ENCODE peak calls at places on chromosomes 13 and 19, in four cellular contexts. W is heart left ventricle, K is lower leg skin, Q is Peyer's patch. J is an unnamed sample.

GRCh38 chr19:48968813-48969218 is 3.7 kb downstream of the FTL start:
- DNase-seq in W (no peak), Q (no peak), K (no peak), J (no peak)

GRCh38 chr13:58313219-58313618 is 681.7 kb downstream of the PCDH17 start:
- DNase-seq in W (no peak), Q (no peak), K (no peak), J (no peak)

GRCh38 chr19:17915940-17916593 is 16.7 kb upstream of the CCDC124 start:
- DNase-seq in Q (no peak), W (no peak), K (no peak), J (no peak)

GRCh38 chr13:22455036-22455435 is 725.7 kb upstream of the SGCG start:
- DNase-seq in K (no peak), Q (no peak), W (no peak), J (no peak)

GRCh38 chr13:100473087-100473486 is 115.5 kb downstream of the GGACT start:
- DNase-seq in W (no peak), K (no peak), Q (no peak), J (no peak)

GRCh38 chr13:39274926-39275325 is 236.7 kb downstream of the NHLRC3 start:
- DNase-seq in W (no peak), K (no peak), Q (no peak), J (no peak)

GRCh38 chr13:111338841-111339240 is 18.4 kb downstream of the TEX29 start:
- DNase-seq in Q (no peak), K (no peak), W (no peak), J (no peak)

GRCh38 chr13:114064516-114065140 is 67.8 kb downstream of the RASA3 start:
- DNase-seq in W (peak), Q (no peak), K (no peak), J (no peak)

GRCh38 chr19:33441277-33441699 is 67.8 kb downstream of the CEBPG start:
- DNase-seq in Q (no peak), K (no peak), W (peak), J (no peak)

GRCh38 chr19:33320636-33321035 is 18.3 kb upstream of the CEBPA start:
- DNase-seq in W (no peak), Q (no peak), K (no peak), J (no peak)

GRCh38 chr19:57708641-57709354 is at the start of gene ZNF154:
- DNase-seq in Q (peak), W (no peak), K (no peak), J (no peak)

GRCh38 chr19:10277795-10278583 is 7.1 kb downstream of the ICAM1 start:
- DNase-seq in K (no peak), Q (no peak), W (no peak), J (no peak)

GRCh38 chr13:113041293-113041690 is 64.3 kb upstream of the F7 start:
- DNase-seq in K (no peak), W (peak), Q (no peak), J (no peak)

GRCh38 chr13:48852911-48853310 is 122.8 kb upstream of the FNDC3A start:
- DNase-seq in K (no peak), Q (no peak), W (no peak), J (no peak)

DNA sequence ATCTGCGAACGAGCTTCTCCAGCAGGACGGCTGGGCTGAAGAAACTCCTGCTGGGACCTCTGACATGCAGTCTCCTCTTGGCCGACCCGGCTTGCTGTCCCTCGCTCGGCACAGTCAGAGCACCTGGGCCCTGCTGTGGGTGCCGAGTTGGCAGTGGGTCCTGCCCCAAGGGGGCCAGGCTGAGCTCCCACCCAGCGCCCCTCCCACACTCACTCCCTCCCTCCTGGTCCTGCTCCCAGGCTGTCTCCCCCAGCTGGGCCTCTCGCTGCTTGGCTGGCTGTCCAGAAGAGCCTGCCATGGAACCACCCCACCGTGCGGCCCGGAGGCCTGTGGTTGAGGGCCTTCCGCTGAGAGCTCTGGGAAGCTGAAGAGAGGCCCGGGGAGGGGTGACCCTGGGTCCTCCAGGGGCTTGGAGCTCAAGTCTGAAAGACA is 6.0 kb downstream of the AKT2 start:
- DNase-seq in Q (no peak), K (no peak), W (peak), J (no peak)
- H3K4me3 ChIP-seq in Q (no peak), K (no peak), W (peak), J (no peak)

GRCh38 chr19:29326351-29326750 is 113.4 kb upstream of the UQCRFS1 start:
- DNase-seq in W (no peak), K (no peak), Q (no peak), J (no peak)

GRCh38 chr19:29326849-29327840 is 114.2 kb upstream of the UQCRFS1 start:
- DNase-seq in Q (no peak), W (no peak), K (no peak), J (no peak)

GRCh38 chr19:29324717-29325116 is 111.8 kb upstream of the UQCRFS1 start:
- DNase-seq in Q (no peak), W (no peak), K (no peak), J (no peak)

GRCh38 chr19:29323972-29324680 is 111.2 kb upstream of the UQCRFS1 start:
- DNase-seq in Q (no peak), K (peak), W (no peak), J (no peak)

DNA sequence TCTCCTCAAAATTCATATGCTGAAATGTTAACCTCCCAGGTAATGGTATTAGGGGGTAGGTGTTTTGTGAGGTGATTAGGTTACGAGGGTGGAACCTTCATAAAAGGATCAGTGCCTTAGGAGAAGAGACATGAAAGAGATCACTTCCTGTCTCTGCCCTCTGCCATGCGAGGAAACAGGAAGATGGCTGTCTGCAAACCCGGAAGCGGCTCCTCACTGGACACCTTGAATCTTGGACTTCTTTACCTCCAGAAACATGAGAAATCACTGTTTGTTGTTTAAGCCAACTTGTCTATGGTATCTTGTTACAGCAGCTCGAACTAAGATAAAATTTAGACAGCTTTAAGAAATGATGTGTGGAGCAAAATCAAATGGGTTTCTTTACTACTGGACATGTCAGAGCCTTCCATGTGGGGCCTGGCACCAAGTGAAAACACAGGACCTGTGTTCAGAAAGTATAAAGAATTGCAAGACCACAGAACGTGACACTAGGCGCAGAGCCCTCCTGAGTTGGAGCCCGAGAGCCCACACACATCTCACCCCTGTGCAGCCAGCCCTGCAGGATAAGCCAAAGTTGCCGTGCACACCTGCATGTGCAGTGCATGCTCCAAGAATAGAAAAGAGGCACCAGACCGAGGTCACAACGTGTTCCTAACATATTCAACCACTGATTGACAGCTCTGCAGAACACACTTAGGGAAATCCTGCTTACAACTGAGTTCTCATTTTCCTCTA is 112.5 kb upstream of the UQCRFS1 start:
- DNase-seq in Q (no peak), K (no peak), W (no peak), J (no peak)
- H3K4me3 ChIP-seq in Q (no peak), K (no peak), W (no peak), J (no peak)

DNA sequence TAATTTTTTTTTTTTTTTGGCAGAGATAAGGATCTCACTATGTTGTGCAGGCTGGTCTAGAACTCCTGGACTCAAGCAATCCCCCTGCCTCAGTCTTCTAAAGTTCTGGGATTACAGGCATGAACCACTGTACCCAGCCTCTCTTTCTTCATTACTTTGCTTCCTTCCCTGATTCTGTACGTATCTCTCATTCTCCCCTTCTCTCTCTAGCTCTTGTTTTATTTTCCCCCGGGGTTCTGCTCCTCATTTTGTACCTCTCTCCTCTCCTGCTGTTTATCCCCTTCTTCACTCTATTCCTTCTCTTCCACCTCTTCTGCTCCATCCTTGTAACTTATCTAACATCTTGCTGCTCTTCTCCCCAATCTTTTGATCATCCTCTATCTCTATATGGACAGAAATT is 46.5 kb downstream of the ZNF611 start:
- DNase-seq in K (no peak), Q (no peak), W (no peak), J (no peak)
- H3K4me3 ChIP-seq in K (no peak), Q (no peak), W (no peak), J (no peak)

GRCh38 chr19:4067396-4068057 is 828 bp upstream of the ZBTB7A start:
- DNase-seq in W (no peak), Q (no peak), K (no peak), J (no peak)
- H3K4me3 ChIP-seq in W (peak), Q (peak), K (peak), J (peak)